ENCODE peak calls at places on chromosomes 2 and 18, in ten cellular contexts. N is astrocyte of the spinal cord; Y is T-helper 1 cell; C is SK-N-SH; L is stimulated activated CD4-positive, alpha-beta T cell treated with anti-CD3 and anti-CD28 coated beads, TNF-alpha, amount 100 ng/mL, for 1 hour; I is right lobe of liver; G is heart right ventricle; V is EL; U is stimulated activated CD8-positive, alpha-beta memory T cell treated with anti-CD3 and anti-CD28 coated beads, Interleukin-15, amount 100 ng/mL, for 1 hour; R is NCI-H1105 treated with DMSO at 0.1 percent for 48 hours. B is an unnamed sample.

GRCh38 chr18:7812431-7813063 is 245.4 kb downstream of the PTPRM start:
- DNase-seq in G (no peak), I (no peak), N (peak; percentile 86), L (no peak), V (peak; percentile 87), Y (no peak), C (no peak), U (no peak), R (no peak), B (no peak)

GRCh38 chr2:45069711-45070664 is 60.7 kb upstream of the SIX2 start:
- DNase-seq in L (no peak), R (no peak), G (no peak), V (no peak), N (no peak), C (no peak), I (no peak), Y (no peak), U (no peak), B (no peak)

GRCh38 chr2:55163895-55164509 is 68.1 kb downstream of the CLHC1 start:
- DNase-seq in U (no peak), R (no peak), N (no peak), C (no peak), L (no peak), V (no peak), Y (no peak), G (no peak), I (no peak), B (no peak)

GRCh38 chr2:82316573-82317371 is 2012.2 kb upstream of the LRRTM1 start:
- DNase-seq in Y (no peak), L (no peak), N (no peak), I (no peak), U (no peak), R (no peak), C (no peak), V (no peak), G (no peak), B (no peak)

GRCh38 chr18:30440351-30440750 is 602.2 kb downstream of the DSC3 start:
- DNase-seq in G (no peak), N (no peak), C (no peak), I (no peak), V (peak; percentile 10), L (no peak), Y (no peak), U (no peak), R (no peak), B (no peak)

GRCh38 chr2:238655131-238655860 is 192.6 kb upstream of the TWIST2 start:
- DNase-seq in I (no peak), Y (no peak), L (no peak), U (no peak), V (no peak), N (no peak), C (no peak), R (no peak), G (no peak), B (no peak)

GRCh38 chr18:9835796-9836195 is 50.0 kb upstream of the TXNDC2 start:
- DNase-seq in C (peak; percentile 41), G (no peak), U (no peak), I (no peak), N (peak; percentile 64), Y (no peak), V (no peak), R (no peak), L (no peak), B (no peak)

GRCh38 chr18:39672171-39672570 is 2106.6 kb upstream of the CELF4 start:
- DNase-seq in I (no peak), V (no peak), U (no peak), C (no peak), R (no peak), L (no peak), N (no peak), Y (no peak), G (no peak), B (no peak)

GRCh38 chr2:188788621-188789020 is 185.6 kb upstream of the COL3A1 start:
- DNase-seq in N (peak; percentile 96), R (no peak), U (no peak), V (peak; percentile 82), L (no peak), C (no peak), I (no peak), Y (no peak), G (peak; percentile 79), B (no peak)

GRCh38 chr18:11963991-11964484 is 17.3 kb upstream of the IMPA2 start:
- DNase-seq in N (peak; percentile 45), L (no peak), C (no peak), I (no peak), G (no peak), V (peak; percentile 18), Y (no peak), R (no peak), U (no peak), B (no peak)

GRCh38 chr2:172674034-172674967 is 61.3 kb upstream of the RAPGEF4 start:
- DNase-seq in N (peak; percentile 15), C (no peak), I (peak; percentile 68), U (no peak), L (peak; percentile 12), V (peak; percentile 16), R (no peak), G (peak; percentile 16), Y (no peak), B (peak; percentile 2)

GRCh38 chr2:235747868-235748144 is 254.0 kb downstream of the AGAP1 start:
- DNase-seq in R (peak; percentile 45), U (no peak), L (no peak), G (no peak), I (no peak), Y (no peak), C (no peak), N (no peak), V (no peak), B (no peak)

GRCh38 chr2:16693854-16694253 is 28.2 kb upstream of the CYRIA start:
- DNase-seq in G (no peak), U (no peak), R (no peak), N (no peak), I (no peak), V (no peak), Y (no peak), C (no peak), L (no peak), B (no peak)

GRCh38 chr2:74414913-74415761 is 6.3 kb downstream of the C2orf81 start:
- DNase-seq in L (no peak), Y (no peak), I (peak; percentile 63), R (peak; percentile 48), V (peak; percentile 32), C (peak; percentile 28), U (no peak), G (peak; percentile 64), N (no peak), B (no peak)

GRCh38 chr2:157874997-157875719 is 972 bp downstream of the ACVR1 start:
- DNase-seq in I (peak; percentile 63), N (peak; percentile 87), G (peak; percentile 51), R (peak; percentile 22), U (no peak), V (peak; percentile 90), C (peak; percentile 38), L (no peak), Y (no peak), B (peak; percentile 4)

GRCh38 chr2:8441986-8442385 is 239.9 kb upstream of the ID2 start:
- DNase-seq in C (no peak), N (no peak), R (no peak), Y (no peak), I (no peak), U (no peak), G (no peak), L (no peak), V (no peak), B (no peak)

GRCh38 chr2:109156052-109156451 is 27.0 kb downstream of the SH3RF3 start:
- DNase-seq in C (no peak), N (peak; percentile 9), Y (no peak), L (no peak), G (no peak), R (no peak), I (no peak), V (no peak), U (no peak), B (no peak)

GRCh38 chr18:62325806-62326645 is 916 bp downstream of the TNFRSF11A start:
- DNase-seq in U (no peak), C (peak; percentile 69), V (peak; percentile 21), Y (no peak), L (peak; percentile 19), N (no peak), R (peak; percentile 44), G (no peak), I (no peak), B (peak; percentile 9)

B was measured in T-helper 9 cell.